ENCODE peak calls at places on chromosomes 5 and 9, in four cellular contexts. N is PC-3; O is adrenal gland; Y is CD8-positive, alpha-beta T cell. K is an unnamed sample.

GRCh38 chr5:88743231-88743879 is 139.6 kb downstream of the MEF2C start:
- DNase-seq in O (no peak), Y (no peak), N (peak; percentile 66), K (no peak)

GRCh38 chr9:129467004-129467588 is 153.8 kb downstream of the C9orf50 start:
- DNase-seq in O (no peak), Y (no peak), N (no peak), K (no peak)

GRCh38 chr5:145510324-145510723 is 324.8 kb downstream of the PRELID2 start:
- DNase-seq in N (no peak), O (no peak), Y (no peak), K (no peak)

GRCh38 chr5:113061851-113062631 is 85.4 kb downstream of the DCP2 start:
- DNase-seq in N (peak; percentile 64), Y (no peak), O (no peak), K (no peak)

GRCh38 chr5:95731571-95732554 is 727 bp downstream of the RHOBTB3 start:
- DNase-seq in Y (peak; percentile 26), O (peak; percentile 66), N (peak; percentile 18), K (peak; percentile 42)

GRCh38 chr5:1516615-1517601 is 6.9 kb downstream of the LPCAT1 start:
- DNase-seq in N (peak; percentile 87), Y (peak; percentile 10), O (peak; percentile 12), K (peak; percentile 16)

GRCh38 chr5:95081500-95082355 is 203.2 kb downstream of the MCTP1 start:
- DNase-seq in O (peak; percentile 25), Y (no peak), N (peak; percentile 83), K (no peak)

GRCh38 chr5:53355930-53356329 is 124.5 kb upstream of the FST start:
- DNase-seq in Y (no peak), N (peak; percentile 47), O (no peak), K (no peak)

GRCh38 chr5:169426674-169427250 is 125.8 kb upstream of the SLIT3 start:
- DNase-seq in Y (no peak), N (no peak), O (no peak), K (no peak)

GRCh38 chr5:180908998-180909731 is 10.2 kb downstream of the BTNL8 start:
- DNase-seq in Y (no peak), N (no peak), O (no peak), K (no peak)

GRCh38 chr5:142869883-142870282 is 99.7 kb downstream of the ARHGAP26 start:
- DNase-seq in Y (no peak), N (no peak), O (no peak), K (no peak)

GRCh38 chr5:112956606-112957005 is 20.0 kb upstream of the DCP2 start:
- DNase-seq in Y (no peak), N (no peak), O (no peak), K (no peak)

GRCh38 chr5:179699640-179700298 is 1.0 kb downstream of the CANX start:
- DNase-seq in O (peak; percentile 39), N (peak; percentile 8), Y (peak; percentile 18), K (no peak)

GRCh38 chr5:127014573-127014972 is 15.8 kb downstream of the MARCHF3 start:
- DNase-seq in N (no peak), Y (no peak), O (no peak), K (no peak)

GRCh38 chr9:76905984-76906861 is at the start of gene PRUNE2:
- DNase-seq in Y (no peak), O (peak; percentile 81), N (peak; percentile 21), K (peak; percentile 32)

GRCh38 chr5:176837707-176838115 is 27.4 kb downstream of the UNC5A start:
- DNase-seq in O (peak; percentile 87), N (peak; percentile 88), Y (peak; percentile 66), K (peak; percentile 67)

GRCh38 chr9:136848393-136849037 is 694 bp upstream of the PHPT1 start:
- DNase-seq in Y (no peak), O (no peak), N (peak; percentile 31), K (no peak)

GRCh38 chr5:169751490-169751889 is 114.4 kb downstream of the DOCK2 start:
- DNase-seq in N (no peak), O (no peak), Y (no peak), K (no peak)

GRCh38 chr5:1725641-1726468 is 73.8 kb downstream of the MRPL36 start:
- DNase-seq in O (no peak), N (no peak), Y (peak; percentile 8), K (no peak)

GRCh38 chr9:38417003-38417965 is 7.0 kb downstream of the IGFBPL1 start:
- DNase-seq in Y (peak; percentile 21), N (peak; percentile 53), O (no peak), K (no peak)
- TF ChIP-seq CTCF in Y (no peak), N (peak; percentile 67), O (peak; percentile 33), K (no peak)

GRCh38 chr9:134359493-134360179 is 33.4 kb downstream of the RXRA start:
- DNase-seq in O (no peak), Y (no peak), N (no peak), K (no peak)

GRCh38 chr9:134360897-134361296 is 34.6 kb downstream of the RXRA start:
- DNase-seq in N (peak; percentile 24), Y (no peak), O (peak; percentile 95), K (no peak)

GRCh38 chr9:134361426-134361825 is 35.2 kb downstream of the RXRA start:
- DNase-seq in Y (no peak), N (no peak), O (no peak), K (no peak)

GRCh38 chr9:134358968-134359319 is 32.7 kb downstream of the RXRA start:
- DNase-seq in O (no peak), Y (no peak), N (no peak), K (no peak)

DNA sequence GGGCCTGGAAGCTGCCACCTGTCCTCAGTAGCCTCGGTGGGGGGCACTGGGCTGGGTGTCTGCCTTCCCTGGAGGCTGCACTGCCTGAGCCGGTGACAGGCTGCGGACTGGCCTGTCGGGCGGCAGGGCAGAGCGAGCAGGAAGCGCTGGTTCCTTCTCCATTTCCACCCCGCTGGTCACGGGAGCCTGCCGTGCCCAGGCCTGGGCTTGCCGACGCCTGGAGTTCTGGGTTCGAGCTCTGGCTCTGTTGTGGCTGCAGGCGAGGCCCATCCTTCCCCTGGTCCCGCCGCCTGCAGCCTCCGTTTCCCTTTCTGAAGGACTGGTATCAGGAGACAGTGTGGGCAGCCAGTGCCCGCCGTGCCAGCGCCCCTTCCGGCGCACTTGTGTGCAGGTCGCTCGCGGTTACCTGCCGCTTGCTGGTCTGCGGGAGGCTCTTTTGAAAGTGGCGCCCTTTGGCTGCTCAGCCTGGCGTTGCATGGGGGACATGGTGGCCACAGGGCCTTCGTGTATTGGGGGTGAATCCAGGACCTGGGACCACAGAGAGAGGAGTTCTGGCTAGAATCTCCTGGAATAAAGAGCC is 34.0 kb downstream of the RXRA start:
- DNase-seq in N (no peak), Y (no peak), O (no peak), K (no peak)
- TF ChIP-seq CTCF in N (no peak), Y (no peak), O (no peak), K (no peak)

DNA sequence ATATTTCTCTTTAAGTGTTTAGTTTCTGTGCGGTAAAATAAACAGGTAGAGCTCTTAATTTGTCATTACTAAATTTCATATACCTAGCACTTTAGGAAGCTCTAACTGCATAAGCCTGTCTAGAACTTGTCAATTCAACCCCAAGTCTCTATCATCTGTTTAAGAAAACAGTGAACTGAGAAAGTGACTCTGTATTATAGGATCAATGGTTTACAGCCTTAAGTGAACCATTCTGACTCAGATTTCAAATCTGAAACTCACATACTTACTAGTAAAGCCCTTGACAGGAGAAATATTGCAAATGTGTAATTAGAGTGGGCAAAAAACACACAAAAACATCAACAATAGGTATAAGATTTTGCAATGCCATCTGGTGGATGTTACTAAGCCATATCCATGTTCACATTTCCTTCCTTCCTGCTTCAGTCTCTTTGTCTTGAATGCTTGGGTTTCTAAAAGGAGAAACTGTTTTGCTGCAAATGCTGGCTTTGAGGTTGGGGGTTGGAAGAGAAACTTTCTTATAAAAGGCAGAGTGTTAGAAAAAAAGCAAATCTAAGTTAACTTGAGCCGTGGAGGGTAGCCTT is 101.8 kb downstream of the DOCK8 start:
- DNase-seq in O (no peak), N (peak; percentile 14), Y (no peak), K (no peak)
- TF ChIP-seq CTCF in O (peak; percentile 32), N (peak; percentile 47), Y (no peak), K (no peak)

GRCh38 chr9:72596451-72597180 is 75.2 kb downstream of the TMC1 start:
- DNase-seq in O (no peak), Y (no peak), N (no peak), K (no peak)

GRCh38 chr9:72598639-72599038 is 77.2 kb downstream of the TMC1 start:
- DNase-seq in N (no peak), O (no peak), Y (no peak), K (no peak)

GRCh38 chr9:72599874-72600534 is 78.6 kb downstream of the TMC1 start:
- DNase-seq in Y (no peak), N (peak; percentile 5), O (no peak), K (no peak)

GRCh38 chr9:72597181-72597517 is 75.7 kb downstream of the TMC1 start:
- DNase-seq in N (no peak), O (no peak), Y (no peak), K (no peak)

GRCh38 chr9:72597606-72598005 is 76.2 kb downstream of the TMC1 start:
- DNase-seq in O (no peak), N (no peak), Y (no peak), K (no peak)
- TF ChIP-seq CTCF in O (no peak), N (no peak), Y (no peak), K (no peak)

GRCh38 chr5:71663570-71663969 is 55.5 kb upstream of the CARTPT start:
- DNase-seq in O (no peak), Y (no peak), N (no peak), K (no peak)

GRCh38 chr5:71653119-71653518 is 66.0 kb upstream of the CARTPT start:
- DNase-seq in O (no peak), N (no peak), Y (no peak), K (no peak)

GRCh38 chr5:71663166-71663565 is 55.9 kb upstream of the CARTPT start:
- DNase-seq in Y (no peak), N (peak; percentile 7), O (no peak), K (no peak)

GRCh38 chr5:71662381-71662780 is 56.7 kb upstream of the CARTPT start:
- DNase-seq in N (no peak), Y (no peak), O (no peak), K (no peak)

DNA sequence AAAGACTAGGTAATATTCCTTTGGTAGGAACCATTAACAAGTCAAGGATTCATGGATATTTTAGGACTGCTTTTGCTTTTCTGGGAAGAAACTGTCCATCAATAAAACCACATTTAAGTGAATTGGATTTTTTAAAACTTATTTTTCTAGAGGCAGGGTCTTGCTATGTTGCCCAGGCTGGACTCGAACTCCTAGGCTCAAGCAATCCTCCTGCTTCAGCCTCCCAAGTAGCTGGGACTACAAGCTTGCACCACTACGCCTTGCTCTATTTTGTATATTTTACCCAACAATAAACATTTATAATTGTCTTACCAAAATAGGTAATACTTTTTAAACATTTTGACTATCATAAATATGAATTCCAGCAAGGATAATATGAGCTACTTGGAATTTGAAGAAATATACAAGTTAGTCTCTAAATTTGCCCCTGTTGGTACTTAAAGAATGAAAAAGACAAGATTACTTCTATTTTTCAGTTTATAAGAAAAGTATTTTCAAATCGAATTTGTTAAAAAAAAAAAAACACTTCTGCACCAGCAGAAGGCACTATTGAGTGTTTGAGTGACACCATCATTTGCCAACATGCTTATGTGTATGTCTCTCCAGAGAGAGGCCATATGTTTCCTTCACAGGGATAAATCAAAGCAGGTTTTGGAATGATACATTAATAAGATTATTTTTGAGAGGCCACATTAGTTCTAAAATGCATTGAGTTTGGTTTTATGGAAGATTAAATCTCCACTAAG is 60.0 kb upstream of the CARTPT start:
- DNase-seq in Y (no peak), N (no peak), O (no peak), K (no peak)
- TF ChIP-seq CTCF in Y (no peak), N (no peak), O (no peak), K (no peak)

K was measured in omental fat pad.